ENCODE peak calls at places on chromosomes 6 and 20, in eight cellular contexts. M is ACHN; E is smooth muscle cell of the brain vasculature; V is HTR-8/SVneo; P is AG04450; F is naive thymus-derived CD8-positive, alpha-beta T cell; A is GOT3; L is hepatocyte. R is an unnamed sample.
A peak's percentile ranks its signal among the peaks of the same experiment; 100 is the strongest.

GRCh38 chr6:46128476-46128875 is 1.3 kb upstream of the ENPP4 start:
- DNase-seq in M (no peak), L (no peak), P (no peak), F (no peak), A (no peak), E (no peak), V (no peak), R (no peak)

GRCh38 chr20:53923745-53924369 is 146.5 kb downstream of the BCAS1 start:
- DNase-seq in E (no peak), V (no peak), F (no peak), A (no peak), M (no peak), P (no peak), L (no peak), R (no peak)

GRCh38 chr20:12207875-12208274 is 290.2 kb downstream of the BTBD3 start:
- DNase-seq in F (no peak), L (peak; percentile 31), V (no peak), P (peak; percentile 13), M (peak; percentile 45), E (peak; percentile 1), A (no peak), R (no peak)

GRCh38 chr20:50116368-50116999 is 3.5 kb upstream of the UBE2V1 start:
- DNase-seq in E (no peak), P (no peak), F (no peak), L (no peak), A (no peak), V (no peak), M (no peak), R (no peak)

GRCh38 chr20:41174373-41174772 is 37.0 kb downstream of the PLCG1 start:
- DNase-seq in V (no peak), F (no peak), M (no peak), E (no peak), A (no peak), P (no peak), L (no peak), R (no peak)

GRCh38 chr6:6875818-6876470 is 231.8 kb upstream of the RREB1 start:
- DNase-seq in E (no peak), L (peak; percentile 68), A (no peak), F (no peak), P (peak; percentile 13), V (peak; percentile 84), M (peak; percentile 37), R (no peak)

GRCh38 chr6:11096109-11096508 is 2.5 kb downstream of the SMIM13 start:
- DNase-seq in F (no peak), A (no peak), L (peak; percentile 66), V (peak; percentile 41), M (peak; percentile 29), P (no peak), E (no peak), R (no peak)

GRCh38 chr6:41519305-41519747 is 26.9 kb upstream of the FOXP4 start:
- DNase-seq in L (peak; percentile 85), V (no peak), M (no peak), A (no peak), P (no peak), F (no peak), E (no peak), R (no peak)

GRCh38 chr20:58682656-58683055 is 9.9 kb upstream of the NPEPL1 start:
- DNase-seq in A (no peak), E (no peak), M (no peak), P (no peak), V (no peak), L (no peak), F (no peak), R (no peak)

GRCh38 chr6:108123516-108123929 is 42.3 kb upstream of the NR2E1 start:
- DNase-seq in V (no peak), P (no peak), M (no peak), L (no peak), E (no peak), F (no peak), A (no peak), R (no peak)

GRCh38 chr20:12925214-12925755 is 83.5 kb upstream of the SPTLC3 start:
- DNase-seq in V (peak; percentile 48), E (peak; percentile 68), P (peak; percentile 77), M (peak; percentile 81), L (peak; percentile 87), F (no peak), A (peak; percentile 46), R (peak; percentile 33)

GRCh38 chr6:166938150-166938549 is 18.2 kb downstream of the RNASET2 start:
- DNase-seq in V (no peak), A (no peak), M (no peak), E (no peak), P (no peak), F (no peak), L (no peak), R (no peak)

GRCh38 chr6:50927816-50928215 is 109.1 kb downstream of the TFAP2B start:
- DNase-seq in E (no peak), F (no peak), L (no peak), P (no peak), M (no peak), V (no peak), A (no peak), R (no peak)

GRCh38 chr6:145189836-145190235 is 545.5 kb downstream of the EPM2A start:
- DNase-seq in A (no peak), V (no peak), F (no peak), L (no peak), E (no peak), P (no peak), M (no peak), R (no peak)

GRCh38 chr6:165729307-165729936 is 66.4 kb upstream of the PDE10A start:
- DNase-seq in M (peak; percentile 40), P (no peak), L (no peak), F (no peak), V (peak; percentile 27), E (no peak), A (no peak), R (no peak)

R was measured in DMS79.